ENCODE peak calls at places on chromosomes 2 and 18, in ten cellular contexts. One of them, this sample, is unnamed.

GRCh38 chr18:5097116-5097703 is 99.8 kb downstream of the AKAIN1 start:
- DNase-seq in IMR-90: no peak
- DNase-seq in A549: no peak
- DNase-seq in HCT116: no peak
- DNase-seq in suprapubic skin: no peak
- DNase-seq in sigmoid colon: no peak
- DNase-seq in stomach: no peak
- DNase-seq in upper lobe of left lung: no peak
- DNase-seq in spleen: no peak
- DNase-seq in K562: no peak
- DNase-seq in this sample: no peak

GRCh38 chr2:196275646-196276352 is 104.4 kb upstream of the STK17B start:
- DNase-seq in IMR-90: peak; percentile 59
- DNase-seq in A549: peak; percentile 24
- DNase-seq in HCT116: no peak
- DNase-seq in suprapubic skin: no peak
- DNase-seq in sigmoid colon: no peak
- DNase-seq in stomach: no peak
- DNase-seq in upper lobe of left lung: no peak
- DNase-seq in spleen: no peak
- DNase-seq in K562: no peak
- DNase-seq in this sample: no peak

GRCh38 chr2:199136681-199137080 is 321.1 kb downstream of the SATB2 start:
- DNase-seq in IMR-90: peak; percentile 87
- DNase-seq in A549: no peak
- DNase-seq in HCT116: no peak
- DNase-seq in suprapubic skin: no peak
- DNase-seq in sigmoid colon: no peak
- DNase-seq in stomach: no peak
- DNase-seq in upper lobe of left lung: no peak
- DNase-seq in spleen: no peak
- DNase-seq in K562: no peak
- DNase-seq in this sample: no peak

GRCh38 chr2:182980115-182980514 is 58.1 kb downstream of the NCKAP1 start:
- DNase-seq in IMR-90: peak; percentile 62
- DNase-seq in A549: peak; percentile 36
- DNase-seq in HCT116: peak; percentile 16
- DNase-seq in suprapubic skin: no peak
- DNase-seq in sigmoid colon: no peak
- DNase-seq in stomach: no peak
- DNase-seq in upper lobe of left lung: no peak
- DNase-seq in spleen: no peak
- DNase-seq in K562: peak; percentile 26
- DNase-seq in this sample: no peak

GRCh38 chr2:54667726-54668650 is 55.5 kb upstream of the EML6 start:
- DNase-seq in IMR-90: no peak
- DNase-seq in A549: no peak
- DNase-seq in HCT116: no peak
- DNase-seq in suprapubic skin: no peak
- DNase-seq in sigmoid colon: no peak
- DNase-seq in stomach: no peak
- DNase-seq in upper lobe of left lung: peak; percentile 51
- DNase-seq in spleen: no peak
- DNase-seq in K562: no peak
- DNase-seq in this sample: peak; percentile 85

GRCh38 chr2:28716265-28716865 is 35.3 kb upstream of the PPP1CB start:
- DNase-seq in IMR-90: peak; percentile 98
- DNase-seq in A549: peak; percentile 76
- DNase-seq in HCT116: peak; percentile 64
- DNase-seq in suprapubic skin: no peak
- DNase-seq in sigmoid colon: peak; percentile 87
- DNase-seq in stomach: peak; percentile 34
- DNase-seq in upper lobe of left lung: no peak
- DNase-seq in spleen: peak; percentile 46
- DNase-seq in K562: no peak
- DNase-seq in this sample: peak; percentile 94

GRCh38 chr2:128635361-128635900 is 316.8 kb upstream of the HS6ST1 start:
- DNase-seq in IMR-90: no peak
- DNase-seq in A549: no peak
- DNase-seq in HCT116: no peak
- DNase-seq in suprapubic skin: peak; percentile 37
- DNase-seq in sigmoid colon: peak; percentile 45
- DNase-seq in stomach: peak; percentile 10
- DNase-seq in upper lobe of left lung: no peak
- DNase-seq in spleen: peak; percentile 55
- DNase-seq in K562: no peak
- DNase-seq in this sample: no peak

GRCh38 chr2:196331143-196331542 is 159.8 kb upstream of the STK17B start:
- DNase-seq in IMR-90: peak; percentile 82
- DNase-seq in A549: peak; percentile 40
- DNase-seq in HCT116: no peak
- DNase-seq in suprapubic skin: no peak
- DNase-seq in sigmoid colon: no peak
- DNase-seq in stomach: peak; percentile 30
- DNase-seq in upper lobe of left lung: no peak
- DNase-seq in spleen: no peak
- DNase-seq in K562: peak; percentile 17
- DNase-seq in this sample: no peak

GRCh38 chr2:46850742-46851141 is 64.9 kb downstream of the MCFD2 start:
- DNase-seq in IMR-90: peak; percentile 97
- DNase-seq in A549: peak; percentile 56
- DNase-seq in HCT116: no peak
- DNase-seq in suprapubic skin: no peak
- DNase-seq in sigmoid colon: peak; percentile 93
- DNase-seq in stomach: peak; percentile 71
- DNase-seq in upper lobe of left lung: no peak
- DNase-seq in spleen: no peak
- DNase-seq in K562: peak; percentile 59
- DNase-seq in this sample: no peak

GRCh38 chr18:47794725-47795447 is 135.6 kb downstream of the SMAD2 start:
- DNase-seq in IMR-90: no peak
- DNase-seq in A549: no peak
- DNase-seq in HCT116: no peak
- DNase-seq in suprapubic skin: no peak
- DNase-seq in sigmoid colon: no peak
- DNase-seq in stomach: no peak
- DNase-seq in upper lobe of left lung: peak; percentile 37
- DNase-seq in spleen: no peak
- DNase-seq in K562: no peak
- DNase-seq in this sample: no peak

GRCh38 chr18:58831610-58832009 is 33.1 kb upstream of the ZNF532 start:
- DNase-seq in IMR-90: peak; percentile 69
- DNase-seq in A549: no peak
- DNase-seq in HCT116: no peak
- DNase-seq in suprapubic skin: no peak
- DNase-seq in sigmoid colon: no peak
- DNase-seq in stomach: no peak
- DNase-seq in upper lobe of left lung: no peak
- DNase-seq in spleen: no peak
- DNase-seq in K562: no peak
- DNase-seq in this sample: no peak

GRCh38 chr18:48029296-48029986 is 99.0 kb upstream of the SMAD2 start:
- DNase-seq in IMR-90: no peak
- DNase-seq in A549: no peak
- DNase-seq in HCT116: no peak
- DNase-seq in suprapubic skin: peak; percentile 68
- DNase-seq in sigmoid colon: peak; percentile 53
- DNase-seq in stomach: no peak
- DNase-seq in upper lobe of left lung: peak; percentile 85
- DNase-seq in spleen: peak; percentile 64
- DNase-seq in K562: no peak
- DNase-seq in this sample: no peak

GRCh38 chr2:204776781-204777559 is 231.7 kb downstream of the PARD3B start:
- DNase-seq in IMR-90: peak; percentile 75
- DNase-seq in A549: no peak
- DNase-seq in HCT116: no peak
- DNase-seq in suprapubic skin: no peak
- DNase-seq in sigmoid colon: no peak
- DNase-seq in stomach: no peak
- DNase-seq in upper lobe of left lung: no peak
- DNase-seq in spleen: no peak
- DNase-seq in K562: no peak
- DNase-seq in this sample: no peak

GRCh38 chr2:96950391-96951124 is 35.8 kb downstream of the FAM178B start:
- DNase-seq in IMR-90: no peak
- DNase-seq in A549: no peak
- DNase-seq in HCT116: no peak
- DNase-seq in suprapubic skin: no peak
- DNase-seq in sigmoid colon: peak; percentile 79
- DNase-seq in stomach: no peak
- DNase-seq in upper lobe of left lung: no peak
- DNase-seq in spleen: no peak
- DNase-seq in K562: no peak
- DNase-seq in this sample: no peak

GRCh38 chr2:234994340-234995321 is 42.8 kb downstream of the SH3BP4 start:
- DNase-seq in IMR-90: no peak
- DNase-seq in A549: peak; percentile 45
- DNase-seq in HCT116: no peak
- DNase-seq in suprapubic skin: no peak
- DNase-seq in sigmoid colon: peak; percentile 57
- DNase-seq in stomach: no peak
- DNase-seq in upper lobe of left lung: peak; percentile 55
- DNase-seq in spleen: no peak
- DNase-seq in K562: no peak
- DNase-seq in this sample: no peak

GRCh38 chr2:54801422-54801821 is 78.0 kb downstream of the EML6 start:
- DNase-seq in IMR-90: no peak
- DNase-seq in A549: no peak
- DNase-seq in HCT116: no peak
- DNase-seq in suprapubic skin: no peak
- DNase-seq in sigmoid colon: no peak
- DNase-seq in stomach: no peak
- DNase-seq in upper lobe of left lung: no peak
- DNase-seq in spleen: no peak
- DNase-seq in K562: no peak
- DNase-seq in this sample: no peak

DNA sequence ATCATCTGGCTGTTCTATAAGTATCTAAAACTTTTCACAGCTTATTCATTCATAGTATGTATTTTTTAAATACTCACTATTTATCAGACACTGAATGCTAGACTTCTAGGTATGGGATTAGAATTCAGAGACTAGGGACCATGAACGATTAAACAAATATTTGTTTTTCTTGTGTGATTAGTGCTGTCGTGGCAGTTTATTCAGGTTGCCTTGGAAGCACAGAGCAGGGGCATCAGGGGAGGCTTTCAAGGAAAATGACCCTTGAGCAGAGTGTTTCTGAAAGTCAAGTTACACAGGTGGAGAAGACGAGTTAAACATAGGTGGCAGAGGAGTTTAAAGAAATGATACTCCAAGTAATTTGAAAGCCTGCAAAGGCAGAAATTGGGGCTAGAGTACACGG is 5.7 kb downstream of the SPOPL start:
- DNase-seq in IMR-90: no peak
- DNase-seq in A549: peak; percentile 29
- DNase-seq in HCT116: no peak
- DNase-seq in suprapubic skin: no peak
- DNase-seq in sigmoid colon: no peak
- DNase-seq in stomach: no peak
- DNase-seq in upper lobe of left lung: no peak
- DNase-seq in spleen: no peak
- DNase-seq in K562: no peak
- DNase-seq in this sample: no peak
- H3K4me3 ChIP-seq in IMR-90: no peak overlapping the region
- H3K4me3 ChIP-seq in A549: no peak overlapping the region
- H3K4me3 ChIP-seq in HCT116: no peak overlapping the region
- H3K4me3 ChIP-seq in suprapubic skin: no peak overlapping the region
- H3K4me3 ChIP-seq in sigmoid colon: no peak overlapping the region
- H3K4me3 ChIP-seq in stomach: no peak overlapping the region
- H3K4me3 ChIP-seq in upper lobe of left lung: no peak overlapping the region
- H3K4me3 ChIP-seq in spleen: no peak overlapping the region
- H3K4me3 ChIP-seq in K562: no peak overlapping the region
- H3K4me3 ChIP-seq in this sample: no peak overlapping the region

DNA sequence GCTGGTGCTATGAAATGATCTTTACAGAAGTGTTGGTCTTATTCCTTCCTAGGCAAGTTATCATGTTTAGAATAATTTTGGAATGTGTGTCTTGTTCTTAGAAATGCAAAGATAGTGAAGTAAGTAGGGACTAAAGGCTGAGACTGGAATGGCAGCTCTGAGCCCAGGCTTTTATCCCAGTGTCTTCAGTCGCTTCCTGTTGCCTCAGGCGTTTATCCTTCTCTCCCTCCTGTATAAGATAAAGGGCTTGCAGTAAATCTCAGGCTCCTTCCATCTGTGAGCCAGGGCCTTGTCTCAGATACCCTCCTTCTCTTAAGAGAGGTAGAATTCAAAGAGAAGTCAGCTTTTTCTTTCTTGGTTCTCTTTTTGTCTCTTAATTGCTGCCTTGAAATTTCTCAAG is 218.1 kb downstream of the TPGS2 start:
- DNase-seq in IMR-90: no peak
- DNase-seq in A549: no peak
- DNase-seq in HCT116: no peak
- DNase-seq in suprapubic skin: no peak
- DNase-seq in sigmoid colon: no peak
- DNase-seq in stomach: no peak
- DNase-seq in upper lobe of left lung: no peak
- DNase-seq in spleen: no peak
- DNase-seq in K562: no peak
- DNase-seq in this sample: no peak
- TF ChIP-seq POLR2A in IMR-90: no peak
- TF ChIP-seq POLR2A in A549: no peak
- TF ChIP-seq POLR2A in HCT116: no peak
- TF ChIP-seq POLR2A in suprapubic skin: no peak
- TF ChIP-seq POLR2A in sigmoid colon: no peak
- TF ChIP-seq POLR2A in stomach: no peak
- TF ChIP-seq POLR2A in upper lobe of left lung: no peak
- TF ChIP-seq POLR2A in spleen: no peak
- TF ChIP-seq POLR2A in K562: no peak
- TF ChIP-seq POLR2A in this sample: no peak

DNA sequence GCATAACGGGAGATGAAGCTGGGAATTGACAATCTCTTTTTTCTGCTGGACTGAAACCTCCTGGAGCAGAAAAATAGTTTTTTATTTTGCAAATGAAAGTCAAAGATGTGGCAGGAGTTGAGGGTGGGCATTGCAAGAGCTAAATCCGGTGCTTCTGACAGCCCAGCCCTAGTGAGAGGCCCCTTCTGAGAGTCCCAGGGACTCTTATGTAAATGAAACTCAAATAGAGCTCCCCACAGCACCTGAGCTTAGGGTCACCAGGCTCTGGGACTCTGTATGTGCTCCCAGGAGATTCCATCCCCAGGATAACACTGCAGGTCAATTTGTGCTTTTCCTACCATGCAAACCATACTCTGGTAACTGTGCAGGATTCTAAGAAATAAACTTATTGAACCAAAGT is 192.8 kb downstream of the ANKRD30B start:
- DNase-seq in IMR-90: no peak
- DNase-seq in A549: no peak
- DNase-seq in HCT116: no peak
- DNase-seq in suprapubic skin: no peak
- DNase-seq in sigmoid colon: no peak
- DNase-seq in stomach: no peak
- DNase-seq in upper lobe of left lung: no peak
- DNase-seq in spleen: no peak
- DNase-seq in K562: no peak
- DNase-seq in this sample: peak; percentile 31
- H3K9me3 ChIP-seq in IMR-90: peaks cover 35% of the 10 kb centered on the region
- H3K9me3 ChIP-seq in A549: no peaks in the 10 kb centered on the region
- H3K9me3 ChIP-seq in HCT116: no peaks in the 10 kb centered on the region
- H3K9me3 ChIP-seq in suprapubic skin: no peaks in the 10 kb centered on the region
- H3K9me3 ChIP-seq in sigmoid colon: no peaks in the 10 kb centered on the region
- H3K9me3 ChIP-seq in stomach: no peaks in the 10 kb centered on the region
- H3K9me3 ChIP-seq in upper lobe of left lung: no peaks in the 10 kb centered on the region
- H3K9me3 ChIP-seq in spleen: no peaks in the 10 kb centered on the region
- H3K9me3 ChIP-seq in K562: no peaks in the 10 kb centered on the region
- H3K9me3 ChIP-seq in this sample: no peaks in the 10 kb centered on the region

GRCh38 chr2:219248845-219249202 is 3.5 kb downstream of the STK16 start:
- DNase-seq in IMR-90: no peak
- DNase-seq in A549: no peak
- DNase-seq in HCT116: no peak
- DNase-seq in suprapubic skin: no peak
- DNase-seq in sigmoid colon: no peak
- DNase-seq in stomach: no peak
- DNase-seq in upper lobe of left lung: no peak
- DNase-seq in spleen: no peak
- DNase-seq in K562: no peak
- DNase-seq in this sample: no peak
- H3K4me3 ChIP-seq in IMR-90: no peak overlapping the region
- H3K4me3 ChIP-seq in A549: peak overlapping the region; percentile 27
- H3K4me3 ChIP-seq in HCT116: peak overlapping the region; percentile 27
- H3K4me3 ChIP-seq in suprapubic skin: peak overlapping the region; percentile 17
- H3K4me3 ChIP-seq in sigmoid colon: no peak overlapping the region
- H3K4me3 ChIP-seq in stomach: peak overlapping the region; percentile 17
- H3K4me3 ChIP-seq in upper lobe of left lung: peak overlapping the region; percentile 18
- H3K4me3 ChIP-seq in spleen: peak overlapping the region; percentile 77
- H3K4me3 ChIP-seq in K562: no peak overlapping the region
- H3K4me3 ChIP-seq in this sample: peak overlapping the region; percentile 11